ENCODE peak calls at places on chromosome 6, in six cellular contexts. L, K, C, F, Q and I are unnamed samples.

GRCh38 chr6:130307752-130308361 is 58.0 kb upstream of the TMEM200A start:
- DNase-seq in L (no peak), K (no peak), C (no peak), F (no peak), Q (peak; percentile 78), I (no peak)

GRCh38 chr6:162856885-162857284 is 129.1 kb downstream of the PACRG start:
- DNase-seq in L (no peak), K (peak; percentile 66), C (no peak), F (no peak), Q (peak; percentile 45), I (no peak)

GRCh38 chr6:133179483-133179882 is 61.7 kb upstream of the EYA4 start:
- DNase-seq in L (no peak), K (no peak), C (no peak), F (no peak), Q (no peak), I (no peak)

GRCh38 chr6:75791881-75792280 is 42.8 kb downstream of the MYO6 start:
- DNase-seq in L (no peak), K (no peak), C (no peak), F (no peak), Q (no peak), I (no peak)

GRCh38 chr6:33424855-33425667 is 5.2 kb downstream of the SYNGAP1 start:
- DNase-seq in L (no peak), K (peak; percentile 50), C (no peak), F (no peak), Q (no peak), I (no peak)

GRCh38 chr6:16583151-16583762 is 178.0 kb downstream of the ATXN1 start:
- DNase-seq in L (no peak), K (no peak), C (no peak), F (no peak), Q (no peak), I (no peak)

GRCh38 chr6:152642578-152643375 is 5.6 kb upstream of the SYNE1 start:
- DNase-seq in L (no peak), K (peak; percentile 53), C (no peak), F (no peak), Q (peak; percentile 11), I (peak; percentile 74)

GRCh38 chr6:125748534-125749111 is 809 bp upstream of the HEY2 start:
- DNase-seq in L (no peak), K (no peak), C (peak; percentile 17), F (peak; percentile 11), Q (no peak), I (no peak)

GRCh38 chr6:99868074-99868702 is 125.8 kb downstream of the MCHR2 start:
- DNase-seq in L (peak; percentile 61), K (peak; percentile 71), C (peak; percentile 60), F (peak; percentile 11), Q (peak; percentile 31), I (peak; percentile 71)

GRCh38 chr6:21995318-21995717 is 301.5 kb downstream of the PRL start:
- DNase-seq in L (no peak), K (no peak), C (no peak), F (no peak), Q (no peak), I (no peak)